ENCODE peak calls at places on chromosomes 16 and 17, in four cellular contexts. F is Right ventricle myocardium superior, T is fibroblast of pulmonary artery, E is colonic mucosa. A is an unnamed sample.

GRCh38 chr16:85359147-85359822 is 247.0 kb upstream of the CIBAR2 start:
- DNase-seq in F (no peak), T (no peak), E (no peak), A (no peak)

GRCh38 chr17:79052131-79052530 is 22.5 kb upstream of the ENGASE start:
- DNase-seq in F (no peak), T (no peak), E (no peak), A (no peak)

GRCh38 chr16:56606688-56607618 is 1.4 kb upstream of the MT2A start:
- DNase-seq in F (peak; percentile 84), T (peak; percentile 99), E (peak; percentile 54), A (peak; percentile 48)

GRCh38 chr16:70390774-70391173 is 44.1 kb downstream of the DDX19A start:
- DNase-seq in F (no peak), T (no peak), E (no peak), A (no peak)

GRCh38 chr16:12228607-12229499 is 252.3 kb downstream of the SNX29 start:
- DNase-seq in F (peak; percentile 65), T (peak; percentile 64), E (peak; percentile 78), A (peak; percentile 86)

GRCh38 chr17:47860396-47860795 is 9.4 kb upstream of the SP6 start:
- DNase-seq in F (no peak), T (no peak), E (no peak), A (no peak)

GRCh38 chr16:621526-622105 is 9.2 kb upstream of the WFIKKN1 start:
- DNase-seq in F (no peak), T (no peak), E (no peak), A (no peak)

GRCh38 chr17:27226611-27227234 is 67.2 kb upstream of the WSB1 start:
- DNase-seq in F (no peak), T (peak; percentile 52), E (no peak), A (peak; percentile 74)

GRCh38 chr17:6072157-6072556 is 2.0 kb downstream of the WSCD1 start:
- DNase-seq in F (no peak), T (no peak), E (no peak), A (no peak)

GRCh38 chr16:2238396-2239230 is 2.4 kb downstream of the DNASE1L2 start:
- DNase-seq in F (no peak), T (no peak), E (no peak), A (no peak)

GRCh38 chr17:76268015-76268749 is 3.0 kb downstream of the UBALD2 start:
- DNase-seq in F (peak; percentile 91), T (peak; percentile 90), E (peak; percentile 77), A (peak; percentile 90)

GRCh38 chr17:61285483-61286320 is 113.9 kb upstream of the TBX2 start:
- DNase-seq in F (peak; percentile 48), T (peak; percentile 77), E (no peak), A (no peak)

GRCh38 chr17:72466199-72466598 is 345.4 kb downstream of the SOX9 start:
- DNase-seq in F (no peak), T (peak; percentile 51), E (peak; percentile 63), A (peak; percentile 47)

GRCh38 chr17:75345514-75346167 is 56.4 kb upstream of the SLC25A19 start:
- DNase-seq in F (no peak), T (no peak), E (no peak), A (peak; percentile 79)

GRCh38 chr16:31331141-31331764 is 23.7 kb upstream of the ITGAX start:
- DNase-seq in F (no peak), T (no peak), E (no peak), A (peak; percentile 31)

GRCh38 chr16:88943131-88943664 is 33.8 kb downstream of the CBFA2T3 start:
- DNase-seq in F (no peak), T (no peak), E (no peak), A (peak; percentile 64)

GRCh38 chr17:73201215-73202069 is 8.6 kb downstream of the COG1 start:
- DNase-seq in F (no peak), T (no peak), E (no peak), A (no peak)

GRCh38 chr17:49881054-49881402 is 33.2 kb upstream of the TAC4 start:
- DNase-seq in F (no peak), T (no peak), E (no peak), A (no peak)

GRCh38 chr17:81256616-81257015 is 17.5 kb downstream of the NDUFAF8 start:
- DNase-seq in F (no peak), T (peak; percentile 42), E (no peak), A (no peak)

GRCh38 chr16:24993722-24994686 is 21.2 kb downstream of the ARHGAP17 start:
- DNase-seq in F (no peak), T (peak; percentile 83), E (peak; percentile 68), A (no peak)

GRCh38 chr16:78196527-78196926 is 97.1 kb downstream of the WWOX start:
- DNase-seq in F (no peak), T (no peak), E (no peak), A (no peak)

GRCh38 chr17:12789075-12789975 is at the start of gene ARHGAP44:
- DNase-seq in F (peak; percentile 79), T (peak; percentile 65), E (peak; percentile 78), A (peak; percentile 81)

GRCh38 chr16:80968386-80969113 is 38.1 kb downstream of the CMC2 start:
- DNase-seq in F (no peak), T (peak; percentile 33), E (no peak), A (no peak)

GRCh38 chr16:8716592-8716991 is 42.2 kb downstream of the ABAT start:
- DNase-seq in F (no peak), T (no peak), E (no peak), A (no peak)

GRCh38 chr16:86635181-86635580 is 56.8 kb downstream of the FOXL1 start:
- DNase-seq in F (no peak), T (peak; percentile 61), E (no peak), A (no peak)

GRCh38 chr17:13016881-13017622 is 775 bp downstream of the ELAC2 start:
- DNase-seq in F (no peak), T (peak; percentile 17), E (no peak), A (peak; percentile 52)

GRCh38 chr16:81821422-81822128 is 42.5 kb downstream of the PLCG2 start:
- DNase-seq in F (no peak), T (no peak), E (no peak), A (no peak)

GRCh38 chr17:80362428-80363119 is 52.4 kb upstream of the ENDOV start:
- DNase-seq in F (no peak), T (peak; percentile 70), E (no peak), A (peak; percentile 14)

GRCh38 chr17:80905586-80906230 is 85.9 kb upstream of the CHMP6 start:
- DNase-seq in F (no peak), T (no peak), E (no peak), A (no peak)

GRCh38 chr17:28334176-28334575 is 1.1 kb downstream of the IFT20 start:
- DNase-seq in F (no peak), T (peak; percentile 52), E (no peak), A (no peak)

GRCh38 chr17:41065829-41066624 is at the start of gene KRTAP2-4:
- DNase-seq in F (no peak), T (peak; percentile 49), E (no peak), A (no peak)

GRCh38 chr16:15041260-15042011 is 14.4 kb downstream of the NTAN1 start:
- DNase-seq in F (peak; percentile 92), T (peak; percentile 64), E (peak; percentile 78), A (peak; percentile 72)

GRCh38 chr16:57082664-57083063 is 9.7 kb upstream of the CPNE2 start:
- DNase-seq in F (no peak), T (no peak), E (no peak), A (no peak)

GRCh38 chr17:8068736-8069586 is 18.6 kb downstream of the ALOX12B start:
- DNase-seq in F (peak; percentile 67), T (no peak), E (peak; percentile 85), A (no peak)

GRCh38 chr17:2878751-2879254 is 82.6 kb downstream of the RAP1GAP2 start:
- DNase-seq in F (no peak), T (no peak), E (no peak), A (no peak)